ENCODE peak calls at places on chromosomes 13 and 19, in four cellular contexts. One of them, this sample, is unnamed.

GRCh38 chr13:50208826-50209335 is 193.6 kb downstream of the KCNRG start:
- DNase-seq in ovary: no peak
- DNase-seq in CD4-positive, alpha-beta memory T cell: no peak
- DNase-seq in tibial artery: peak; percentile 49
- DNase-seq in this sample: no peak

GRCh38 chr13:42594577-42595571 is 20.9 kb downstream of the TNFSF11 start:
- DNase-seq in ovary: peak; percentile 30
- DNase-seq in CD4-positive, alpha-beta memory T cell: peak; percentile 23
- DNase-seq in tibial artery: no peak
- DNase-seq in this sample: peak; percentile 54

GRCh38 chr13:80716610-80717081 is 375.7 kb upstream of the SPRY2 start:
- DNase-seq in ovary: no peak
- DNase-seq in CD4-positive, alpha-beta memory T cell: no peak
- DNase-seq in tibial artery: no peak
- DNase-seq in this sample: peak; percentile 5

GRCh38 chr13:110506859-110507566 is 54.5 kb downstream of the RAB20 start:
- DNase-seq in ovary: peak; percentile 71
- DNase-seq in CD4-positive, alpha-beta memory T cell: no peak
- DNase-seq in tibial artery: peak; percentile 60
- DNase-seq in this sample: peak; percentile 99

GRCh38 chr19:56211718-56212117 is 9.6 kb downstream of the ZSCAN5C start:
- DNase-seq in ovary: no peak
- DNase-seq in CD4-positive, alpha-beta memory T cell: no peak
- DNase-seq in tibial artery: no peak
- DNase-seq in this sample: no peak

GRCh38 chr13:107864543-107865460 is 350.5 kb downstream of the LIG4 start:
- DNase-seq in ovary: no peak
- DNase-seq in CD4-positive, alpha-beta memory T cell: no peak
- DNase-seq in tibial artery: no peak
- DNase-seq in this sample: peak; percentile 18

GRCh38 chr19:40739871-40740703 is 10.2 kb downstream of the ACTMAP start:
- DNase-seq in ovary: no peak
- DNase-seq in CD4-positive, alpha-beta memory T cell: no peak
- DNase-seq in tibial artery: no peak
- DNase-seq in this sample: no peak

GRCh38 chr13:113897161-113897560 is 33.3 kb upstream of the GAS6 start:
- DNase-seq in ovary: no peak
- DNase-seq in CD4-positive, alpha-beta memory T cell: no peak
- DNase-seq in tibial artery: no peak
- DNase-seq in this sample: no peak

GRCh38 chr19:48619692-48620565 is 623 bp downstream of the SPHK2 start:
- DNase-seq in ovary: no peak
- DNase-seq in CD4-positive, alpha-beta memory T cell: no peak
- DNase-seq in tibial artery: no peak
- DNase-seq in this sample: no peak

GRCh38 chr19:34732548-34733255 is 1.3 kb upstream of the ZNF181 start:
- DNase-seq in ovary: peak; percentile 38
- DNase-seq in CD4-positive, alpha-beta memory T cell: no peak
- DNase-seq in tibial artery: no peak
- DNase-seq in this sample: peak; percentile 4

GRCh38 chr13:31945202-31945978 is 86.2 kb upstream of the FRY start:
- DNase-seq in ovary: peak; percentile 19
- DNase-seq in CD4-positive, alpha-beta memory T cell: no peak
- DNase-seq in tibial artery: peak; percentile 85
- DNase-seq in this sample: peak; percentile 76

GRCh38 chr19:772730-773436 is 22.0 kb downstream of the MISP start:
- DNase-seq in ovary: no peak
- DNase-seq in CD4-positive, alpha-beta memory T cell: no peak
- DNase-seq in tibial artery: no peak
- DNase-seq in this sample: no peak

GRCh38 chr13:51280379-51280940 is 58.3 kb downstream of the FAM124A start:
- DNase-seq in ovary: no peak
- DNase-seq in CD4-positive, alpha-beta memory T cell: no peak
- DNase-seq in tibial artery: no peak
- DNase-seq in this sample: no peak

GRCh38 chr13:51282322-51282721 is 57.2 kb upstream of the SERPINE3 start:
- DNase-seq in ovary: no peak
- DNase-seq in CD4-positive, alpha-beta memory T cell: no peak
- DNase-seq in tibial artery: no peak
- DNase-seq in this sample: no peak

GRCh38 chr13:51284339-51284738 is 55.2 kb upstream of the SERPINE3 start:
- DNase-seq in ovary: no peak
- DNase-seq in CD4-positive, alpha-beta memory T cell: no peak
- DNase-seq in tibial artery: no peak
- DNase-seq in this sample: no peak

GRCh38 chr13:51286135-51287002 is 53.1 kb upstream of the SERPINE3 start:
- DNase-seq in ovary: peak; percentile 68
- DNase-seq in CD4-positive, alpha-beta memory T cell: peak; percentile 35
- DNase-seq in tibial artery: peak; percentile 62
- DNase-seq in this sample: peak; percentile 67

DNA sequence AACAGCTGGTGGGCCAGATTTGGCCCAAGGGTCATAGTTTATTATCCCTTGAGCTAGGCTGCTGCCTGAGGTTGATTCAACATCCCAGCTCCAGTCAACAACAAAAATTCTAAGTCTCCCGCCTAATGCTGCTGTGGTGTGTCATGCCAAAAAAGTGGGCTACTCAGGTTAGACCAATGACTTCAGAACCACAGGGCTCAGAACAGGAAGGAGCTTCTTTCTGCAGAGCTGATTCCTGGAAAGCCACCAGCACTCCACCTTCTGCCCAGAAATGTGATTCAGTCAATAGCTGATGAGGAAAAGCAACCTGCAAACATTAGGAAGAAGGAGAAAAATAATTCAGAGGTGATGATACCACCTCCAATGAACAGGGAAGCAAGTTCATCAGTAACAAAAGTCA is 56.1 kb upstream of the SERPINE3 start:
- DNase-seq in ovary: no peak
- DNase-seq in CD4-positive, alpha-beta memory T cell: no peak
- DNase-seq in tibial artery: no peak
- DNase-seq in this sample: no peak
- H3K27ac ChIP-seq in ovary: no peak overlapping the region
- H3K27ac ChIP-seq in CD4-positive, alpha-beta memory T cell: no peak overlapping the region
- H3K27ac ChIP-seq in tibial artery: no peak overlapping the region
- H3K27ac ChIP-seq in this sample: no peak overlapping the region

DNA sequence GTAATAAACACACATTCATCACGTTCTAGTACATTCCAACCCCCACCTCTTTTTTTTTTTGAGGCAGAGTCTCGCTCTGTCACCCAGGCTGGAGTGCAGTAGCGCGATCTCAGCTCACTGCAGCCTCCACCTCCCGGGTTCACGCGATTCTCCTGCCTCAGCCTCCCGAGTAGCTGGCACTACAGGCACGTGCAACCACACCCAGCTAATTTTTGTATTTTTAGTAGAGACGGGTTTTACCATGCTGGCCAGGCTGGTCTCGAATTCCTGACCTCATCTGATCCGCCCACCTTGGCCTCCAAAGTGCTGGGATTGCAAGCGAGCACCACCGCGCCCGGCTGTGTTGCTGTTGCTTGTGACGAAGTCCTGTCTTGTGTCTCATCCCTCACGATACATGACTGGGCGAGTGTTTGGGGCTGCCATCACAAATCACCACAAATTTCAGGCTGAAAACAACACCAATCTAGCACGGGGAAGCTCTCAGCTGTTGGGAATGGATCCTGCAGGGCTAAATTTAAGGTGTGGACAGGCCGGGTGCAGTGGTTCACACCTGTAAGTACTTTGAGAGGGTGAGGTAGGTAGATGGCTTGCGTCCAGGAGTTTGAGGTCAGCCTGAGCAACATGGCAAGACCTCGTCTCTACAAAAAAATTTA is 15.7 kb downstream of the MOB3A start:
- DNase-seq in ovary: no peak
- DNase-seq in CD4-positive, alpha-beta memory T cell: no peak
- DNase-seq in tibial artery: no peak
- DNase-seq in this sample: no peak
- H3K36me3 ChIP-seq in ovary: no peaks in the 10 kb centered on the region
- H3K36me3 ChIP-seq in CD4-positive, alpha-beta memory T cell: peaks cover 40% of the 10 kb centered on the region
- H3K36me3 ChIP-seq in tibial artery: peaks cover 92% of the 10 kb centered on the region
- H3K36me3 ChIP-seq in this sample: peaks cover 15% of the 10 kb centered on the region

DNA sequence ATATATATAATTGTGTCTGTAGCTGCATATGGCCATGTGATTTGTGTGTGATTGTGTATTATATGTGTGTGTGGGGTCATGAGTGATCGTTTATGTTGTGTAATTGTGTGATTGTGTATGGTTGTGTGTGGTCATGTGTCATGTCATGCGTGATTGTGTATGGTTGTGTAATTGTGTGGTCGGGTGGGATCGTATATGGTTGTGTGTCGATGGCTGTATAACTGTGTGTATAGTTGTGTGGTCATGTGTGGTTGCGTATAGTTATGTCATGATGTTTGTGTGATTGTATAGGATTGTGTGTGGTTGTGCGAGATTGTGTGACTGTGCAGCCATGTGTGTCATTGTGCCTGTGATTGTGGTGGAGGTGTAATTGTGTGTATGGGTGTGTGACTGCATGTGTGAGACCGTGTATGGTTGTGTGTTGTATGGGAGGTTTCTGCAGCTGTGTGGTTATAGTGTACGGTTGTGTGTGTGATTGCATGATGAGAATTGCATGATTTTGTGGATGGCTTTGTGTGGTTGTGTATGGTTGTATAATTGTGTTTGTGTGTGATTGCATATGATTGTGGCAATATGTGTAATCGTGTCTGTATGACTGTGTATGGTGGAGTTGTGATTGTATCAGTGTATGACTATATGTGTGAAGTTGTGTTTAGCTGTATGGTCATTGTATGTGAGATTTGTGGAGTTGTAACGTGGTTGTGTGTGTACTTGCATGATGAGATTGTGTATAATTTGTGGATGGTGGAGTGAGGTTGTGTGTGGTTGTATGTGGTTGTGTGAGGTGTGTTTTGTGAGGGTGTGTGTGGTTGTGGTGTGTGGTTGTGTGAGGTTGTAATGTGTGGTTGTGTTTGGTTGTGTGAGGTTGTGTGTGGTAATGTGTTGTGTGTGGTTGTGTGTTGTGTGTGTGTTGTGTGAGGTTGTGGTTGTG is 2.2 kb downstream of the TMPRSS9 start:
- DNase-seq in ovary: no peak
- DNase-seq in CD4-positive, alpha-beta memory T cell: no peak
- DNase-seq in tibial artery: no peak
- DNase-seq in this sample: no peak
- H3K27ac ChIP-seq in ovary: no peak overlapping the region
- H3K27ac ChIP-seq in CD4-positive, alpha-beta memory T cell: no peak overlapping the region
- H3K27ac ChIP-seq in tibial artery: no peak overlapping the region
- H3K27ac ChIP-seq in this sample: no peak overlapping the region

GRCh38 chr13:40932252-40932651 is 86.9 kb downstream of the ELF1 start:
- DNase-seq in ovary: no peak
- DNase-seq in CD4-positive, alpha-beta memory T cell: no peak
- DNase-seq in tibial artery: no peak
- DNase-seq in this sample: no peak

GRCh38 chr13:40927929-40928328 is 91.2 kb downstream of the ELF1 start:
- DNase-seq in ovary: no peak
- DNase-seq in CD4-positive, alpha-beta memory T cell: no peak
- DNase-seq in tibial artery: no peak
- DNase-seq in this sample: no peak

GRCh38 chr13:40928980-40929379 is 90.1 kb downstream of the ELF1 start:
- DNase-seq in ovary: no peak
- DNase-seq in CD4-positive, alpha-beta memory T cell: no peak
- DNase-seq in tibial artery: no peak
- DNase-seq in this sample: no peak

GRCh38 chr13:40933508-40933907 is 85.6 kb downstream of the ELF1 start:
- DNase-seq in ovary: no peak
- DNase-seq in CD4-positive, alpha-beta memory T cell: no peak
- DNase-seq in tibial artery: no peak
- DNase-seq in this sample: no peak
- H3K36me3 ChIP-seq in ovary: peaks cover 2% of the 10 kb centered on the region
- H3K36me3 ChIP-seq in CD4-positive, alpha-beta memory T cell: peaks cover 24% of the 10 kb centered on the region
- H3K36me3 ChIP-seq in tibial artery: peaks cover 74% of the 10 kb centered on the region
- H3K36me3 ChIP-seq in this sample: peaks cover 4% of the 10 kb centered on the region

GRCh38 chr13:106859505-106859904 is 291.6 kb upstream of the ARGLU1 start:
- DNase-seq in ovary: no peak
- DNase-seq in CD4-positive, alpha-beta memory T cell: no peak
- DNase-seq in tibial artery: no peak
- DNase-seq in this sample: no peak

GRCh38 chr13:106858910-106859309 is 291.0 kb upstream of the ARGLU1 start:
- DNase-seq in ovary: no peak
- DNase-seq in CD4-positive, alpha-beta memory T cell: no peak
- DNase-seq in tibial artery: no peak
- DNase-seq in this sample: no peak
- H3K27ac ChIP-seq in ovary: no peak overlapping the region
- H3K27ac ChIP-seq in CD4-positive, alpha-beta memory T cell: no peak overlapping the region
- H3K27ac ChIP-seq in tibial artery: no peak overlapping the region
- H3K27ac ChIP-seq in this sample: no peak overlapping the region